ENCODE peak calls at places on chromosomes 12 and 14, in five cellular contexts. Y, L, W, R and U are unnamed samples.

GRCh38 chr14:21997300-21997699 is 323.7 kb upstream of the OR4E1 start:
- DNase-seq in Y (no peak), R (no peak), L (peak; percentile 36), W (no peak), U (peak; percentile 58)

GRCh38 chr14:50997712-50998111 is 53.4 kb upstream of the PYGL start:
- DNase-seq in L (no peak), Y (no peak), R (no peak), W (no peak), U (no peak)

GRCh38 chr14:69107407-69108003 is 45.4 kb downstream of the DCAF5 start:
- DNase-seq in R (peak; percentile 64), Y (no peak), L (peak; percentile 33), W (peak; percentile 59), U (peak; percentile 48)

GRCh38 chr14:100654814-100655795 is 67.9 kb upstream of the BEGAIN start:
- DNase-seq in L (peak; percentile 21), W (no peak), Y (peak; percentile 76), R (peak; percentile 78), U (peak; percentile 45)

GRCh38 chr12:25495336-25496097 is 57.6 kb downstream of the LMNTD1 start:
- DNase-seq in W (peak; percentile 76), Y (no peak), R (no peak), L (no peak), U (no peak)

GRCh38 chr12:91133871-91134270 is 22.6 kb upstream of the LUM start:
- DNase-seq in Y (no peak), W (peak; percentile 50), L (no peak), R (no peak), U (no peak)

GRCh38 chr14:68938515-68939423 is 40.3 kb downstream of the ACTN1 start:
- DNase-seq in W (no peak), R (no peak), Y (peak; percentile 72), L (no peak), U (no peak)

GRCh38 chr14:58638231-58639205 is 756 bp downstream of the DACT1 start:
- DNase-seq in R (peak; percentile 65), L (no peak), W (peak; percentile 62), Y (peak; percentile 60), U (peak; percentile 15)

GRCh38 chr14:43981135-43981787 is 525.8 kb downstream of the FSCB start:
- DNase-seq in W (no peak), L (no peak), R (no peak), Y (no peak), U (no peak)

GRCh38 chr12:93777249-93777648 is 100.1 kb downstream of the CRADD start:
- DNase-seq in W (peak; percentile 19), R (no peak), L (no peak), Y (no peak), U (no peak)

GRCh38 chr14:36028218-36028617 is 148.3 kb downstream of the PTCSC3 start:
- DNase-seq in W (no peak), R (no peak), L (no peak), Y (no peak), U (no peak)

GRCh38 chr14:21070610-21071224 is 613 bp downstream of the ARHGEF40 start:
- DNase-seq in W (peak; percentile 54), R (no peak), Y (peak; percentile 68), L (no peak), U (peak; percentile 25)

GRCh38 chr14:72855913-72856312 is 38.0 kb downstream of the DPF3 start:
- DNase-seq in L (no peak), W (peak; percentile 79), Y (no peak), R (no peak), U (no peak)

GRCh38 chr12:32505067-32505466 is 105.7 kb downstream of the FGD4 start:
- DNase-seq in R (no peak), W (no peak), L (no peak), Y (no peak), U (no peak)

GRCh38 chr12:12275874-12276273 is 9.0 kb upstream of the LRP6 start:
- DNase-seq in L (no peak), Y (no peak), R (no peak), W (no peak), U (no peak)

GRCh38 chr14:92692822-92693226 is 55.6 kb downstream of the LGMN start:
- DNase-seq in Y (peak; percentile 76), R (no peak), W (no peak), L (peak; percentile 33), U (peak; percentile 59)

GRCh38 chr12:80068173-80068572 is 31.2 kb upstream of the OTOGL start:
- DNase-seq in W (no peak), L (no peak), Y (no peak), R (no peak), U (no peak)

GRCh38 chr14:20295067-20295466 is 10.7 kb downstream of the TTC5 start:
- DNase-seq in L (no peak), W (no peak), Y (no peak), R (no peak), U (no peak)

GRCh38 chr12:101327547-101327946 is 47.6 kb downstream of the UTP20 start:
- DNase-seq in W (no peak), L (no peak), R (no peak), Y (no peak), U (no peak)

GRCh38 chr14:106277503-106277902 is 751.1 kb downstream of the TMEM121 start:
- DNase-seq in Y (no peak), L (peak; percentile 3), R (no peak), W (no peak), U (no peak)

GRCh38 chr14:102097441-102098135 is 10.7 kb upstream of the HSP90AA1 start:
- DNase-seq in R (no peak), Y (no peak), L (no peak), W (no peak), U (no peak)

GRCh38 chr12:132286912-132287311 is 42.5 kb downstream of the GALNT9 start:
- DNase-seq in L (no peak), W (no peak), Y (no peak), R (no peak), U (no peak)

GRCh38 chr14:57066887-57067513 is 201.7 kb downstream of the EXOC5 start:
- DNase-seq in L (no peak), Y (peak; percentile 59), R (peak; percentile 25), W (peak; percentile 31), U (no peak)

GRCh38 chr12:54368709-54369596 is 4.7 kb upstream of the GPR84 start:
- DNase-seq in W (peak; percentile 85), Y (peak; percentile 94), R (peak; percentile 68), L (peak; percentile 76), U (peak; percentile 81)

GRCh38 chr12:50765325-50765911 is 1.5 kb downstream of the ATF1 start:
- DNase-seq in L (peak; percentile 51), R (peak; percentile 68), W (peak; percentile 72), Y (no peak), U (peak; percentile 58)

GRCh38 chr14:73058923-73059311 is 583 bp downstream of the RBM25 start:
- DNase-seq in Y (no peak), W (peak; percentile 53), L (no peak), R (peak; percentile 36), U (no peak)

GRCh38 chr12:7512528-7512927 is 9.0 kb upstream of the CD163 start:
- DNase-seq in R (no peak), W (peak; percentile 85), Y (no peak), L (no peak), U (no peak)

GRCh38 chr14:69567563-69567962 is 7.1 kb downstream of the CCDC177 start:
- DNase-seq in W (no peak), L (no peak), Y (no peak), R (no peak), U (no peak)

GRCh38 chr12:110585231-110585799 is 2.2 kb upstream of the PPTC7 start:
- DNase-seq in W (no peak), Y (no peak), L (no peak), R (no peak), U (peak; percentile 42)

GRCh38 chr12:71439613-71440392 is at the start of gene LGR5:
- DNase-seq in W (peak; percentile 43), R (peak; percentile 32), Y (peak; percentile 64), L (no peak), U (no peak)

GRCh38 chr14:23307146-23307447 is 464 bp downstream of the BCL2L2 start:
- DNase-seq in R (no peak), Y (no peak), L (no peak), W (no peak), U (no peak)

GRCh38 chr14:51539571-51540037 is 112.1 kb upstream of the FRMD6 start:
- DNase-seq in L (no peak), W (peak; percentile 75), R (no peak), Y (no peak), U (no peak)

GRCh38 chr14:22847661-22848341 is 11.4 kb downstream of the MMP14 start:
- DNase-seq in R (no peak), Y (peak; percentile 39), L (no peak), W (peak; percentile 47), U (no peak)

GRCh38 chr12:58521152-58521551 is 399.2 kb downstream of the LRIG3 start:
- DNase-seq in Y (no peak), R (no peak), W (no peak), L (no peak), U (no peak)

GRCh38 chr14:52313903-52314481 is at the start of gene PTGER2:
- DNase-seq in Y (peak; percentile 89), W (peak; percentile 95), R (peak; percentile 24), L (peak; percentile 78), U (peak; percentile 64)